ENCODE peak calls at places on chromosomes 12 and 14, in five cellular contexts. O is cardiac muscle cell, H is fibroblast of the aortic adventitia, J is tibial nerve, K is AG09309. A is an unnamed sample.

GRCh38 chr14:74035556-74035955 is 16.4 kb downstream of the BBOF1 start:
- DNase-seq in O (peak), H (peak), J (no peak), K (no peak), A (no peak)

GRCh38 chr12:67710582-67710981 is 62.0 kb downstream of the DYRK2 start:
- DNase-seq in O (no peak), H (no peak), J (no peak), K (no peak), A (peak)

GRCh38 chr14:90388437-90388836 is 8.4 kb upstream of the CALM1 start:
- DNase-seq in O (peak), H (peak), J (no peak), K (no peak), A (no peak)

GRCh38 chr12:112906712-112907414 is at the start of gene OAS1:
- DNase-seq in O (peak), H (peak), J (peak), K (no peak), A (peak)

GRCh38 chr14:95557291-95557690 is 22.4 kb downstream of the GLRX5 start:
- DNase-seq in O (no peak), H (no peak), J (no peak), K (no peak), A (no peak)

GRCh38 chr12:119153477-119154434 is 25.0 kb upstream of the HSPB8 start:
- DNase-seq in O (peak), H (peak), J (no peak), K (no peak), A (no peak)

GRCh38 chr12:62653740-62654139 is 187.1 kb downstream of the MON2 start:
- DNase-seq in O (no peak), H (no peak), J (no peak), K (no peak), A (no peak)

GRCh38 chr12:45415393-45415817 is 199.5 kb downstream of the ANO6 start:
- DNase-seq in O (peak), H (peak), J (peak), K (peak), A (no peak)

GRCh38 chr12:89768586-89769482 is 60.2 kb upstream of the ATP2B1 start:
- DNase-seq in O (peak), H (peak), J (no peak), K (peak), A (no peak)

GRCh38 chr12:6198556-6198955 is 1.6 kb upstream of the CD9 start:
- DNase-seq in O (no peak), H (no peak), J (no peak), K (no peak), A (no peak)

GRCh38 chr12:13169255-13169654 is 27.3 kb upstream of the EMP1 start:
- DNase-seq in O (no peak), H (no peak), J (no peak), K (no peak), A (no peak)

GRCh38 chr14:79442776-79443175 is 768.5 kb downstream of the DIO2 start:
- DNase-seq in O (no peak), H (no peak), J (no peak), K (no peak), A (no peak)

GRCh38 chr12:54680374-54680773 is 32.2 kb upstream of the DCD start:
- DNase-seq in O (peak), H (peak), J (no peak), K (no peak), A (no peak)
- TF ChIP-seq CTCF in O (peak), H (peak), J (no peak), K (peak), A (no peak)

GRCh38 chr14:25430808-25431207 is 380.9 kb upstream of the STXBP6 start:
- DNase-seq in O (no peak), H (no peak), J (no peak), K (no peak), A (no peak)

GRCh38 chr14:25436906-25437305 is 387.0 kb upstream of the STXBP6 start:
- DNase-seq in O (no peak), H (no peak), J (no peak), K (no peak), A (no peak)

GRCh38 chr14:25431211-25432076 is 381.5 kb upstream of the STXBP6 start:
- DNase-seq in O (no peak), H (no peak), J (peak), K (no peak), A (peak)
- TF ChIP-seq CTCF in O (no peak), H (no peak), J (no peak), K (peak), A (no peak)

DNA sequence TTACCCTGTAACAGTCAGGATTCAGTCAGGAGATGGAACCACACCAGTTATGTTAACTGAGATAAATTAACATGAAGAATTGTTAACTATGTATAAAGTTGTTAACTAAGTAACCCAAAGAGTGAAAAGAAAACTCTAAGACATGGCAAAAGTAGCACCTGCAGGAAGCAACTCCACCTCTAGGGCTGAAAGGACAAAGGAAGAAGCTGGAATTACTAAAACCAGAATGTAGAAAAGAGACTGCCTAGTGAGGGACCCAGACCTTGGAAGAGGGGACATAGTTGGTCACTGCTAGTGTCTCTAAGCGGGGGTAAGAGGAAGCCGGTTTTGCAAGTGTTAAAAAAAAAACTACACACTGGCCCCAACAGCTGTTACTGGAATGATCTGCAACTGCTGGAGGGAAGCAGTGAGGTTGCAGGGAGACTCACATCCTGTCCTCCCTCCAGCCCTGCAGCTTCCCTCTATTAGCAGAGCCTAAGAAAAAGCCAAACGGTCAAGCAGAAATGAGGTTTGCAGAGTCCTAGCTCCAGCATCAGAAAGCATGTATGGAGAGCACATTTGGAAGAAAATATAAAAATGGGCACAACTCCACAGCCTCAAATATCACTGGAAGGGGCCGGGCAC is 39.7 kb downstream of the GPR135 start:
- DNase-seq in O (peak), H (peak), J (no peak), K (no peak), A (no peak)
- TF ChIP-seq CTCF in O (peak), H (peak), J (no peak), K (peak), A (no peak)

GRCh38 chr14:54845616-54846015 is 57.0 kb downstream of the GCH1 start:
- DNase-seq in O (peak), H (no peak), J (no peak), K (no peak), A (no peak)

GRCh38 chr14:54840336-54840735 is 62.3 kb downstream of the GCH1 start:
- DNase-seq in O (peak), H (peak), J (no peak), K (no peak), A (no peak)

GRCh38 chr14:54840798-54841197 is 61.8 kb downstream of the GCH1 start:
- DNase-seq in O (no peak), H (no peak), J (no peak), K (no peak), A (no peak)

GRCh38 chr14:54848910-54849309 is 53.7 kb downstream of the GCH1 start:
- DNase-seq in O (no peak), H (no peak), J (no peak), K (no peak), A (no peak)

GRCh38 chr14:54844479-54844878 is 58.1 kb downstream of the GCH1 start:
- DNase-seq in O (no peak), H (no peak), J (no peak), K (no peak), A (no peak)
- TF ChIP-seq CTCF in O (no peak), H (no peak), J (no peak), K (no peak), A (no peak)

GRCh38 chr14:105178069-105178867 is 2.8 kb downstream of the NUDT14 start:
- DNase-seq in O (no peak), H (no peak), J (no peak), K (no peak), A (no peak)
- TF ChIP-seq CTCF in O (no peak), H (no peak), J (no peak), K (no peak), A (no peak)

GRCh38 chr14:91719839-91720238 is 12.0 kb downstream of the CATSPERB start:
- DNase-seq in O (no peak), H (no peak), J (no peak), K (no peak), A (no peak)

GRCh38 chr14:91716999-91717398 is 14.9 kb downstream of the CATSPERB start:
- DNase-seq in O (no peak), H (no peak), J (no peak), K (no peak), A (no peak)

DNA sequence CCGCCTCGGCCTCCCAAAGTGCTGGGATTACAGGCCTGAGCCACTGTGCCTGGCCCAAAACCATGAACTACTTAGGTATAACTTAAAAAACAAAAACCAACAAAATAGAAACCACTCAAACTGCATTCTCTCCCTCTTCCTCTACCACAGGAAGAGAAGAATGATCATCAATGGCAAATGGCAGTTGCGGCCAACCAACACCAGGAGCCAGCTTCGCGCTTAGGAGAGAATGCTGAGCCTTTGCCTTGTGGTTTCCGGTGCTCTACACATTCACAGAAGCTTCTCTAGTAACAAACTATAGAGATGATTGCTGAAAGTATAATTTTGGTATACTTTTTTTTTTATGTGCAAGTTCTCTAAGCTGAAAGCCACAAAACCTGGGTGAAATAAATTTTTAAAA is 17.1 kb downstream of the CATSPERB start:
- DNase-seq in O (no peak), H (no peak), J (no peak), K (no peak), A (no peak)
- TF ChIP-seq CTCF in O (no peak), H (peak), J (no peak), K (no peak), A (no peak)

GRCh38 chr12:3587402-3588013 is 96.5 kb downstream of the PRMT8 start:
- DNase-seq in O (no peak), H (no peak), J (no peak), K (no peak), A (no peak)
- TF ChIP-seq CTCF in O (no peak), H (no peak), J (no peak), K (no peak), A (no peak)

GRCh38 chr12:52984136-52984535 is 22.1 kb upstream of the EIF4B start:
- DNase-seq in O (no peak), H (no peak), J (no peak), K (no peak), A (no peak)
- TF ChIP-seq CTCF in O (peak), H (no peak), J (no peak), K (peak), A (no peak)

DNA sequence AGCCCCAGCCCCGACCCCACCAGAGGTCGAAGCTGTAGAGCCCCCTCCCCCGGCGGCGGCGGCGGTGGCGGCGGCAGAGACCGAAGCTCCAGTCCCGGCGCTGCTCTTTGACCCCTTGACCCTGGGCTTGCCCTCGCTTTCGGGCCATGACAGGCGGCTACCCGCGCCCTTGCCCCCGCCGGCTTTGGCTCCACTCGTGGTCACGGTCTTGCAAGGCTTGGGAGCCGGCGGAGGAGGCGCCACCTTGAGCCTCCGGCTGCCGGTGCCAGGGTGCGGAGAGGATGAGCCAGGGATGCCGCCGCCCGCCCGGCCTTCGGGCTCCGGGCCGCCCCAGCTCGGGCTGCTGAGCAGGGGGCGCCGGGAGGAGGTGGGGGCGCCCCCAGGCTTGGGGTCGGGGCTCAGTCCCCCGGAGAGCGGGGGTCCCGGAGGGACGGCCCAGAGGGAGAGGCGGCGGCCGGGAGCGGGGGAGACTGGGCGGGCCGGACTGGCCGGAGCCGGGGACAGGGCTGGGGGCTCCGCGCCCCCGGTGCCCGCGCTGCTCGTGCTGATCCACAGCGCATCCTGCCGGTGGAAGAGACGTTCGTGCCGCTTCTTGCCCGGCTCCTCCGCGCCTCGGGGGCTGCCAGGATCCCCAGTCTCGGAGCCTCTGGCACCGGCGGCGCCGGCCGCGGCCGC is 938 bp downstream of the AGAP2 start:
- DNase-seq in O (peak), H (no peak), J (no peak), K (no peak), A (no peak)
- TF ChIP-seq CTCF in O (peak), H (peak), J (no peak), K (peak), A (no peak)

DNA sequence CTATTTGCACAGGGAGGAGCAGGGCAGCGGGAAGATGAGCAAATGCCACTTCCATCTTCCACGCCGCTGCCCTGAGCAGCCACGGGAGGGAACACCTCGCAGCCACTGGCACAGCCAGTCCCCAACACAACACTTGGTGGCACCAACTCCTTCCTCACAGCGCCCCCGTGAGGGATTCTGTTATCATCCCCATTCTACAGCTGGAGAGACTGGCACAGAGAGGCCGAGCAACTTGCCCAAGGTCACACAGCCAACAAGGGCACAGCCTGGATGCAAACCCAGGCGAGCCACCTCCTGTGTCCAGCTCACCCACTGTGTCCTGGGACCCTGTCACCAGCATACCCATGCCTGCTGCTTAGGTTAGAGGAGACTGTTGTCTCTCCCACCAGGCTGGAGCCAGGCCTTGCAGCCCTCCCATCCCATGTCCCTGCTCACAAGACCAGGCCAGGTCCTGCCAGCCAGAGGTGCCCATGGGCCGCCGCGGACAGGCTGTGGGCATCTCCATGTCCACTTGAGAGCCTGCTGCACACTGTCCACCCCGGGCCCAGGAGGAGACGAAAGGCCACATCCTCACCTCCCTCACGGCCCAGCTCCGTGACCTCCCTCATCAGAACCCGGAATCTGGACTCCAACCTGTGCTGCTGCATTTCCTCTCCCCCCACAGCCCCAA is 57.0 kb downstream of the NCOR2 start:
- DNase-seq in O (no peak), H (no peak), J (no peak), K (no peak), A (no peak)
- TF ChIP-seq CTCF in O (peak), H (no peak), J (no peak), K (no peak), A (peak)

A was measured in prostate gland.